ENCODE peak calls at places on chromosome 6, in six cellular contexts. H is iPS-NIHi11, Q is AML-193, G is T-helper 22 cell, U is heart left ventricle, M is NCI-H1105 treated with DMSO at 0.1 percent for 48 hours. A is an unnamed sample.

GRCh38 chr6:41232667-41233066 is 4.5 kb downstream of the TREML4 start:
- DNase-seq in H (no peak), M (no peak), Q (no peak), G (no peak), U (no peak), A (no peak)

GRCh38 chr6:11350294-11350693 is 117.8 kb upstream of the NEDD9 start:
- DNase-seq in Q (peak), M (no peak), U (no peak), G (no peak), H (no peak), A (no peak)

GRCh38 chr6:111605100-111605748 is 454 bp downstream of the TRAF3IP2 start:
- DNase-seq in Q (peak), H (peak), U (peak), M (peak), G (no peak), A (peak)

GRCh38 chr6:72626126-72626525 is 4.3 kb downstream of the KCNQ5 start:
- DNase-seq in M (no peak), G (no peak), U (no peak), Q (peak), H (no peak), A (no peak)

GRCh38 chr6:166308769-166309589 is 787 bp upstream of the PRR18 start:
- DNase-seq in H (no peak), U (no peak), Q (no peak), G (no peak), M (peak), A (no peak)

GRCh38 chr6:140082867-140083297 is 708.4 kb upstream of the CITED2 start:
- DNase-seq in Q (no peak), U (no peak), G (no peak), M (no peak), H (no peak), A (no peak)

GRCh38 chr6:166640342-166641043 is 13.4 kb upstream of the RPS6KA2 start:
- DNase-seq in H (peak), G (no peak), M (no peak), U (peak), Q (no peak), A (peak)

GRCh38 chr6:20217900-20218299 is 5.6 kb upstream of the MBOAT1 start:
- DNase-seq in H (no peak), Q (no peak), G (no peak), U (peak), M (no peak), A (no peak)

GRCh38 chr6:113640046-113640445 is 217.1 kb upstream of the MARCKS start:
- DNase-seq in Q (no peak), U (no peak), H (no peak), G (no peak), M (no peak), A (no peak)

GRCh38 chr6:108584323-108584722 is 23.6 kb downstream of the FOXO3 start:
- DNase-seq in H (no peak), M (no peak), Q (no peak), U (no peak), G (no peak), A (no peak)

GRCh38 chr6:109073344-109074235 is 21.1 kb downstream of the SESN1 start:
- DNase-seq in Q (peak), M (peak), H (peak), G (peak), U (no peak), A (peak)

GRCh38 chr6:126625019-126625418 is 285.1 kb downstream of the CENPW start:
- DNase-seq in H (peak), U (no peak), M (no peak), Q (no peak), G (no peak), A (no peak)

GRCh38 chr6:158646023-158646888 is 1.7 kb upstream of the DYNLT1 start:
- DNase-seq in H (no peak), M (no peak), Q (no peak), G (no peak), U (no peak), A (no peak)

GRCh38 chr6:125927761-125928160 is 28.8 kb upstream of the HINT3 start:
- DNase-seq in M (no peak), G (no peak), U (no peak), H (no peak), Q (no peak), A (no peak)

GRCh38 chr6:160027931-160028330 is 59.0 kb downstream of the IGF2R start:
- DNase-seq in G (no peak), H (no peak), Q (no peak), M (no peak), U (no peak), A (no peak)

GRCh38 chr6:52227495-52227894 is 16.8 kb downstream of the IL17F start:
- DNase-seq in M (no peak), U (no peak), Q (no peak), H (no peak), G (no peak), A (no peak)

GRCh38 chr6:146154197-146154596 is 125.3 kb downstream of the GRM1 start:
- DNase-seq in G (no peak), M (no peak), H (peak), U (no peak), Q (no peak), A (no peak)

GRCh38 chr6:139597781-139598368 is 223.4 kb upstream of the CITED2 start:
- DNase-seq in H (no peak), G (no peak), M (no peak), U (peak), Q (no peak), A (no peak)

GRCh38 chr6:140344149-140344913 is 969.9 kb upstream of the CITED2 start:
- DNase-seq in H (no peak), Q (no peak), U (no peak), G (no peak), M (no peak), A (no peak)

GRCh38 chr6:117829594-117830319 is 77.3 kb upstream of the SLC35F1 start:
- DNase-seq in H (peak), G (no peak), M (peak), U (no peak), Q (no peak), A (peak)

GRCh38 chr6:126919947-126920346 is 198.5 kb upstream of the RSPO3 start:
- DNase-seq in M (no peak), G (no peak), H (no peak), Q (no peak), U (no peak), A (no peak)

GRCh38 chr6:37314803-37315515 is 38.8 kb upstream of the RNF8 start:
- DNase-seq in U (peak), H (peak), G (no peak), Q (peak), M (peak), A (peak)

GRCh38 chr6:30067460-30068139 is 602 bp downstream of the PPP1R11 start:
- DNase-seq in M (peak), H (peak), G (no peak), U (no peak), Q (no peak), A (peak)

GRCh38 chr6:96075826-96076225 is 60.1 kb downstream of the FUT9 start:
- DNase-seq in G (no peak), M (no peak), Q (no peak), U (no peak), H (no peak), A (no peak)

GRCh38 chr6:5950448-5950847 is 56.3 kb downstream of the NRN1 start:
- DNase-seq in Q (no peak), H (peak), G (no peak), M (no peak), U (no peak), A (no peak)

GRCh38 chr6:129981598-129981997 is 36.8 kb upstream of the L3MBTL3 start:
- DNase-seq in M (no peak), G (no peak), Q (no peak), U (no peak), H (no peak), A (no peak)

GRCh38 chr6:139135578-139136545 is 982 bp downstream of the HECA start:
- DNase-seq in U (peak), H (peak), Q (peak), G (peak), M (peak), A (peak)

GRCh38 chr6:81997091-81997926 is 244.8 kb upstream of the TENT5A start:
- DNase-seq in Q (peak), H (no peak), M (no peak), U (no peak), G (no peak), A (no peak)

GRCh38 chr6:139308284-139308916 is 16.6 kb upstream of the TXLNB start:
- DNase-seq in M (no peak), G (no peak), Q (no peak), H (no peak), U (no peak), A (no peak)

GRCh38 chr6:111880181-111880944 is 7.1 kb upstream of the FYN start:
- DNase-seq in Q (no peak), G (no peak), M (no peak), H (no peak), U (no peak), A (no peak)

GRCh38 chr6:7974553-7974931 is 64.0 kb upstream of the TXNDC5 start:
- DNase-seq in H (no peak), G (no peak), Q (no peak), M (no peak), U (no peak), A (no peak)

GRCh38 chr6:169724554-169725269 is 412 bp upstream of the PHF10 start:
- DNase-seq in Q (peak), M (peak), H (peak), G (peak), U (peak), A (peak)

GRCh38 chr6:95877480-95877879 is 138.3 kb upstream of the FUT9 start:
- DNase-seq in M (no peak), H (no peak), Q (no peak), U (no peak), G (no peak), A (no peak)

GRCh38 chr6:108609276-108609769 is 48.6 kb downstream of the FOXO3 start:
- DNase-seq in M (no peak), Q (no peak), H (no peak), U (no peak), G (no peak), A (no peak)

GRCh38 chr6:107720762-107721161 is 103.4 kb downstream of the SCML4 start:
- DNase-seq in Q (no peak), M (no peak), U (no peak), G (no peak), H (no peak), A (no peak)

GRCh38 chr6:27066802-27067201 is 180.7 kb upstream of the PRSS16 start:
- DNase-seq in G (no peak), H (no peak), M (no peak), Q (no peak), U (no peak), A (no peak)

GRCh38 chr6:138550346-138550767 is 51.1 kb upstream of the NHSL1 start:
- DNase-seq in G (no peak), H (no peak), Q (no peak), M (no peak), U (peak), A (no peak)

GRCh38 chr6:130997061-130997753 is 65.8 kb downstream of the EPB41L2 start:
- DNase-seq in H (no peak), G (no peak), M (no peak), U (no peak), Q (no peak), A (no peak)